ENCODE peak calls at places on chromosome 2, in eight cellular contexts. E, T, Y, V, K, H, U and N are unnamed samples.

GRCh38 chr2:24785704-24786321 is 7.4 kb downstream of the PTRHD1 start:
- DNase-seq in E (no peak), T (peak), Y (no peak), V (no peak), K (no peak), H (no peak), U (no peak), N (no peak)

GRCh38 chr2:77652499-77652898 is 130.3 kb upstream of the LRRTM4 start:
- DNase-seq in E (no peak), T (no peak), Y (no peak), V (no peak), K (no peak), H (no peak), U (no peak), N (no peak)

GRCh38 chr2:102032368-102033027 is 40.7 kb downstream of the IL1R2 start:
- DNase-seq in E (no peak), T (no peak), Y (no peak), V (no peak), K (no peak), H (no peak), U (no peak), N (no peak)

GRCh38 chr2:186304064-186304463 is 182.0 kb upstream of the ZC3H15 start:
- DNase-seq in E (no peak), T (no peak), Y (no peak), V (no peak), K (no peak), H (no peak), U (no peak), N (no peak)

GRCh38 chr2:218821605-218822211 is 9.9 kb downstream of the PRKAG3 start:
- DNase-seq in E (no peak), T (no peak), Y (no peak), V (no peak), K (no peak), H (no peak), U (no peak), N (no peak)

GRCh38 chr2:230870544-230871360 is 6.0 kb downstream of the ITM2C start:
- DNase-seq in E (no peak), T (no peak), Y (no peak), V (no peak), K (no peak), H (no peak), U (no peak), N (no peak)

GRCh38 chr2:68971591-68972231 is 2.7 kb upstream of the GKN1 start:
- DNase-seq in E (no peak), T (no peak), Y (no peak), V (peak), K (no peak), H (no peak), U (no peak), N (no peak)

GRCh38 chr2:55425449-55425848 is 5.8 kb upstream of the CCDC88A start:
- DNase-seq in E (no peak), T (no peak), Y (no peak), V (no peak), K (no peak), H (no peak), U (no peak), N (no peak)

GRCh38 chr2:11990576-11990975 is 244.1 kb downstream of the LPIN1 start:
- DNase-seq in E (no peak), T (no peak), Y (no peak), V (no peak), K (no peak), H (no peak), U (no peak), N (no peak)